ENCODE peak calls at places on chromosomes 4 and X, in eight cellular contexts. J, C, E, D, G, A, Y and O are unnamed samples. For H3K36me3, the result is how much of the 10 kb centered on the place peaks cover.

GRCh38 chrX:48487362-48487785 is 11.4 kb downstream of the FTSJ1 start:
- DNase-seq in C (no peak), G (peak), Y (no peak), A (peak), D (no peak), J (no peak), E (no peak), O (no peak)

GRCh38 chrX:44012484-44013096 is 39.4 kb upstream of the NDP start:
- DNase-seq in D (no peak), C (peak), J (no peak), E (peak), Y (peak), A (peak), G (peak), O (peak)

GRCh38 chr4:113452868-113453620 is 308.5 kb downstream of the CAMK2D start:
- DNase-seq in C (peak), D (no peak), J (no peak), E (no peak), G (no peak), A (peak), Y (no peak), O (no peak)

GRCh38 chr4:19382993-19383392 is 868.7 kb upstream of the SLIT2 start:
- DNase-seq in A (no peak), D (no peak), C (no peak), E (no peak), Y (no peak), J (no peak), G (peak), O (peak)

GRCh38 chr4:1802151-1802715 is 9.1 kb downstream of the FGFR3 start:
- DNase-seq in E (no peak), A (no peak), D (no peak), G (peak), J (no peak), C (no peak), Y (no peak), O (no peak)

GRCh38 chrX:27680726-27681125 is 90.6 kb downstream of the DCAF8L2 start:
- DNase-seq in J (no peak), Y (no peak), G (peak), E (no peak), C (peak), A (no peak), D (no peak), O (no peak)

GRCh38 chrX:153638436-153639176 is 8.4 kb upstream of the DUSP9 start:
- DNase-seq in J (no peak), Y (no peak), A (no peak), E (no peak), C (no peak), D (no peak), G (no peak), O (no peak)

GRCh38 chr4:88606832-88607231 is 14.6 kb downstream of the HERC3 start:
- DNase-seq in D (no peak), G (no peak), C (no peak), A (no peak), J (no peak), E (no peak), Y (no peak), O (no peak)

GRCh38 chr4:11228575-11228974 is 200.1 kb downstream of the HS3ST1 start:
- DNase-seq in C (no peak), A (no peak), E (no peak), G (no peak), J (no peak), D (no peak), Y (no peak), O (no peak)

GRCh38 chrX:68686684-68687045 is 39.2 kb downstream of the STARD8 start:
- DNase-seq in E (no peak), G (peak), Y (no peak), A (no peak), C (no peak), D (peak), J (no peak), O (peak)

GRCh38 chr4:6328526-6328925 is 58.9 kb downstream of the WFS1 start:
- DNase-seq in Y (no peak), C (no peak), A (no peak), G (no peak), D (no peak), E (no peak), J (no peak), O (no peak)

GRCh38 chr4:150853882-150854281 is 161.2 kb downstream of the LRBA start:
- DNase-seq in J (no peak), A (no peak), Y (no peak), D (no peak), E (no peak), G (no peak), C (no peak), O (no peak)

GRCh38 chrX:66815227-66815626 is 176.3 kb upstream of the EDA2R start:
- DNase-seq in A (no peak), G (no peak), D (no peak), J (no peak), C (no peak), E (no peak), Y (no peak), O (no peak)

GRCh38 chr4:86530183-86530582 is 63.9 kb upstream of the PTPN13 start:
- DNase-seq in Y (no peak), A (no peak), E (no peak), J (no peak), D (no peak), C (no peak), G (no peak), O (no peak)

GRCh38 chrX:154481911-154482601 is 3.0 kb upstream of the LAGE3 start:
- DNase-seq in C (no peak), J (no peak), G (no peak), E (no peak), D (no peak), Y (no peak), A (no peak), O (no peak)

GRCh38 chr4:142778908-142779307 is 67.2 kb downstream of the INPP4B start:
- DNase-seq in E (no peak), D (no peak), J (no peak), G (peak), Y (no peak), A (no peak), C (no peak), O (peak)

GRCh38 chr4:96593422-96593821 is 753.5 kb downstream of the PDHA2 start:
- DNase-seq in E (no peak), A (no peak), D (no peak), J (no peak), Y (peak), G (no peak), C (peak), O (no peak)

GRCh38 chr4:168593399-168593798 is 96.5 kb downstream of the PALLD start:
- DNase-seq in C (no peak), D (no peak), J (no peak), Y (no peak), A (no peak), G (no peak), E (no peak), O (no peak)

GRCh38 chrX:103629295-103630170 is 758 bp downstream of the TCEAL1 start:
- DNase-seq in D (peak), A (peak), Y (peak), G (peak), J (peak), E (peak), C (peak), O (peak)

GRCh38 chrX:9656277-9656676 is 109.4 kb downstream of the GPR143 start:
- DNase-seq in J (no peak), G (no peak), A (peak), D (no peak), E (no peak), Y (peak), C (no peak), O (no peak)

GRCh38 chrX:136130931-136131843 is 16.1 kb upstream of the FHL1 start:
- DNase-seq in J (no peak), G (peak), A (peak), E (no peak), Y (no peak), C (peak), D (no peak), O (peak)

GRCh38 chrX:111170017-111170416 is 74.0 kb downstream of the PAK3 start:
- DNase-seq in J (no peak), C (no peak), E (no peak), D (no peak), Y (no peak), G (no peak), A (no peak), O (no peak)

GRCh38 chr4:55008166-55009056 is 117.0 kb downstream of the KDR start:
- DNase-seq in D (no peak), A (no peak), C (peak), G (peak), E (no peak), J (no peak), Y (no peak), O (no peak)

GRCh38 chrX:13605611-13606010 is 36.2 kb downstream of the EGFL6 start:
- DNase-seq in D (no peak), A (no peak), J (no peak), Y (no peak), C (no peak), E (no peak), G (no peak), O (no peak)

GRCh38 chr4:73299548-73300280 is 41.1 kb upstream of the ANKRD17 start:
- DNase-seq in D (no peak), Y (no peak), J (no peak), C (no peak), G (no peak), E (no peak), A (no peak), O (no peak)

GRCh38 chr4:180641495-180641894 is 1601.7 kb upstream of the TENM3 start:
- DNase-seq in C (no peak), E (no peak), J (no peak), A (no peak), D (no peak), Y (no peak), G (no peak), O (no peak)

GRCh38 chr4:48801739-48802138 is 21.7 kb upstream of the FRYL start:
- DNase-seq in D (no peak), C (peak), J (no peak), Y (no peak), G (no peak), E (no peak), A (no peak), O (peak)

GRCh38 chr4:44671636-44672035 is 6.6 kb upstream of the GUF1 start:
- DNase-seq in J (no peak), A (no peak), E (no peak), C (no peak), D (no peak), Y (no peak), G (no peak), O (no peak)

GRCh38 chr4:114077610-114078009 is 98.2 kb upstream of the ARSJ start:
- DNase-seq in G (peak), J (no peak), A (peak), E (no peak), C (peak), Y (no peak), D (no peak), O (peak)

GRCh38 chrX:130253916-130254315 is 14.8 kb downstream of the ZNF280C start:
- DNase-seq in E (no peak), C (no peak), G (no peak), J (no peak), Y (no peak), A (no peak), D (no peak), O (no peak)

GRCh38 chrX:85569096-85569495 is 189.6 kb upstream of the POF1B start:
- DNase-seq in J (no peak), C (no peak), A (no peak), D (no peak), E (no peak), G (no peak), Y (no peak), O (no peak)

GRCh38 chr4:24924309-24924781 is 11.5 kb upstream of the CCDC149 start:
- DNase-seq in D (no peak), J (no peak), C (no peak), E (no peak), G (peak), A (no peak), Y (no peak), O (peak)

GRCh38 chr4:108821056-108821925 is 58.4 kb upstream of the ETNPPL start:
- DNase-seq in A (no peak), D (no peak), J (no peak), G (peak), Y (no peak), E (no peak), C (no peak), O (no peak)

GRCh38 chr4:61994036-61994435 is 793.9 kb downstream of the ADGRL3 start:
- DNase-seq in Y (no peak), A (no peak), J (no peak), C (no peak), E (no peak), D (no peak), G (no peak), O (peak)

DNA sequence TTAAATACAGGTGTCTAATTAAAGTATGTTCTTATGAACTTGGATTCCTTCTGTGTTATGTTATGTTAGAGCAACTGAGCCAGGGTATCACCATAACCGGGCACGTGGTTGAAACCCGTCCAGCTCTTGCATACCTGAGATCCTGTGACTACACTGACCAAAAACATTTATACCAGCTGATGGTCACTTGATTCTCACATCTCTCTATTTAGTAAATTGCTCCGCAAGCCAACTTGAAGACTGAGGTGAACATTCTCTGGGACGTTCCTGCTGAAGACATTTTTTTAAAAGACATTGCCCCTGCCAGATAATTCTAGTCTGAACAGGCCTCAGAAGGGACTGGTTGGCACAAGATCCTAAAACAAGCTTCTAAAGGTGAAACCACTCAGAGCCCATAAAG is 550.0 kb upstream of the DIPK2B start:
- DNase-seq in A (no peak), J (no peak), Y (no peak), E (no peak), G (peak), C (no peak), D (peak), O (no peak)
- H3K36me3 ChIP-seq in A (half or more), J (under half), Y (under half), E (under half), G (half or more), C (under half), D (under half), O (half or more)

GRCh38 chr4:118989098-118990080 is 100.7 kb downstream of the SYNPO2 start:
- DNase-seq in J (no peak), Y (no peak), E (no peak), A (peak), C (peak), D (no peak), G (peak), O (peak)
- H3K4me3 ChIP-seq in J (no peak), Y (no peak), E (peak), A (no peak), C (no peak), D (no peak), G (peak), O (no peak)

DNA sequence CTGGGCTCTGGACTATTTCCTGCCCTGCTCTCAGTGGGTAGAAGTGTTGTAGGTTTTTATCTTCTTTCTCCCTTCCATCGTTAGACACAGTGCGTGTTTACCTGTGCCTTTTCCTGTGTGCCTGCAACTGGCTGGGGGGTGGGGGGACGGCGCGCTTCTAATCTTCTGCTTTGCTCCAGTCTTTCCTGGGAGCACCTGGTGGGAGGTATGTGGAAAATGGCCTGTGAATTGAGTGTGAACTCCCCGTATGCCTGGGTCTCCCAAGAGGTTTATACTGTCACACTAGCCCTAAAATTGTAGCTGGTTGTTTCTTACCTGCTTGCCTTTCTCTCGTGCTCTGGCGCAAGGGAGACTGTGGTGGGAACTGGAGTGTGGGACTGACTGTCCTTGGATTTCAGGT is 15.1 kb downstream of the MRPL1 start:
- DNase-seq in A (no peak), J (no peak), E (no peak), D (no peak), G (no peak), Y (no peak), C (no peak), O (no peak)
- H3K36me3 ChIP-seq in A (under half), J (under half), E (under half), D (under half), G (under half), Y (under half), C (under half), O (under half)

GRCh38 chr4:76373919-76374552 is 46.9 kb downstream of the CCDC158 start:
- DNase-seq in J (no peak), G (peak), A (no peak), Y (no peak), C (peak), E (no peak), D (peak), O (peak)
- H3K4me3 ChIP-seq in J (no peak), G (no peak), A (no peak), Y (no peak), C (no peak), E (no peak), D (no peak), O (no peak)

DNA sequence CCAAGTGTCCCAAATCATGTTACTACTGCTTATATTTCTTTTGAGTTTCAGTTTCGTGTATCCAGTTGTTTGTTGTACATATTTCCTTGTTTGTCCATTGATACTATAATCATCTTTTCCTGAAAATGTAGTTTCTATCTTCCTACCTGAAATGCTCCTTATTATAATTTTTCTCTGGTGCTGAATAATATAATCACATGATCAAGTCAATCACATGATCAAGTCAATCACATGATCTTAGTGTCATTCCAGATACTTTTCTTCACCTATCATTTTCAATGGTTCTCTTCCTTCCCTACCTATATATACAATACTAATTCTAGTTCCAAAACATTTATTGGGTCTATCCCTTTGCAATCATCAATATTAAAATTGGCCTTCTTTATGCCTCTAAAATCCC is 2058.8 kb downstream of the PCDH7 start:
- DNase-seq in Y (no peak), A (no peak), C (no peak), D (no peak), E (no peak), J (no peak), G (no peak), O (no peak)
- H3K36me3 ChIP-seq in Y (under half), A (under half), C (under half), D (under half), E (under half), J (under half), G (under half), O (under half)

GRCh38 chr4:8817081-8817812 is 54.4 kb downstream of the HMX1 start:
- DNase-seq in J (no peak), Y (no peak), C (no peak), E (no peak), G (no peak), D (no peak), A (peak), O (no peak)
- H3K4me3 ChIP-seq in J (no peak), Y (no peak), C (no peak), E (no peak), G (no peak), D (no peak), A (no peak), O (no peak)

DNA sequence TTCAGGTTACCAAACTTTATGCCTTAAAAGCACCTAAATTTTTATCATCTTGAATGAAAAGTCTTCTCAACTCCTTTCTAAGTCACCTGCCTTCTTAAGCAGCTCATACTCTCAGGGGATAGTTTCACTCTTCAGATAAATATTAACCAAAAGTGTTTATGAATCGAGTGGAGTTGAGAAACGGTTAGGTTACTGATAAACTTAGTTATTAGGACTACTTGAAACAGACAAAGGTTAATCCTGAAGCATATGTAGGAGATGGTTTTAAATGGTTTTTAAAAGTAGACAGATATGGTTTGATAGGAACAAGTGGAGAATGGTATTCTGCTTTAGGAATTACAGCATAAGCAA is 32.8 kb downstream of the CLDN22 start:
- DNase-seq in Y (no peak), D (no peak), J (no peak), E (no peak), A (no peak), G (no peak), C (no peak), O (no peak)
- H3K36me3 ChIP-seq in Y (under half), D (under half), J (under half), E (half or more), A (half or more), G (half or more), C (under half), O (under half)